ENCODE peak calls at places on chromosomes 6 and 20, in ten cellular contexts. I is activated CD8-positive, alpha-beta memory T cell treated with anti-CD3 and anti-CD28 coated beads, Interleukin-2, amount 10 ng/mL, durations not matched to agents 7 days and 5 days; H is CD4-positive, CD25-positive, alpha-beta regulatory T cell; C is left ventricle myocardium superior; X is CD8-positive, alpha-beta T cell; N is A549; G is body of pancreas; R is pancreas; Q is stimulated activated naive CD8-positive, alpha-beta T cell treated with anti-CD3 and anti-CD28 coated beads, Interleukin-15, amount 100 ng/mL, for 72 hours; U is activated CD8-positive, alpha-beta T cell treated with anti-CD3 and anti-CD28 coated beads for 36 hours. E is an unnamed sample.
A peak's percentile ranks its signal among the peaks of the same experiment; 100 is the strongest.

GRCh38 chr6:150241751-150242150 is 98.9 kb downstream of the PPP1R14C start:
- ATAC-seq in I (no peak), H (no peak), C (no peak), X (no peak), N (no peak), G (no peak), R (no peak), Q (peak; percentile 91), U (peak; percentile 88), E (no peak)

GRCh38 chr6:21804941-21805610 is 211.5 kb downstream of the SOX4 start:
- ATAC-seq in I (no peak), H (no peak), C (no peak), X (no peak), N (no peak), G (no peak), R (no peak), Q (no peak), U (no peak), E (peak; percentile 47)

GRCh38 chr6:138485586-138486248 is 13.6 kb downstream of the NHSL1 start:
- ATAC-seq in I (no peak), H (no peak), C (no peak), X (no peak), N (no peak), G (no peak), R (no peak), Q (no peak), U (no peak), E (no peak)

GRCh38 chr6:53359843-53360834 is 11.4 kb upstream of the ELOVL5 start:
- ATAC-seq in I (no peak), H (no peak), C (no peak), X (peak; percentile 9), N (peak; percentile 47), G (no peak), R (no peak), Q (no peak), U (peak; percentile 2), E (no peak)

GRCh38 chr6:107538856-107539387 is 49.0 kb downstream of the SOBP start:
- ATAC-seq in I (no peak), H (no peak), C (no peak), X (no peak), N (no peak), G (no peak), R (no peak), Q (no peak), U (no peak), E (no peak)

GRCh38 chr6:18386302-18386976 is 711 bp upstream of the RNF144B start:
- ATAC-seq in I (no peak), H (no peak), C (peak; percentile 39), X (no peak), N (no peak), G (no peak), R (no peak), Q (no peak), U (no peak), E (peak; percentile 45)

GRCh38 chr6:100881707-100882040 is 545 bp upstream of the ASCC3 start:
- ATAC-seq in I (no peak), H (no peak), C (peak; percentile 14), X (no peak), N (no peak), G (no peak), R (peak; percentile 6), Q (no peak), U (no peak), E (no peak)

GRCh38 chr6:96502915-96503314 is 18.7 kb upstream of the UFL1 start:
- ATAC-seq in I (no peak), H (no peak), C (no peak), X (no peak), N (no peak), G (no peak), R (no peak), Q (no peak), U (no peak), E (no peak)

GRCh38 chr6:52568320-52568719 is 8.5 kb downstream of the TRAM2 start:
- ATAC-seq in I (no peak), H (no peak), C (peak; percentile 5), X (no peak), N (no peak), G (no peak), R (no peak), Q (no peak), U (no peak), E (no peak)

GRCh38 chr6:105359419-105360366 is 43.2 kb downstream of the PREP start:
- ATAC-seq in I (no peak), H (no peak), C (peak; percentile 68), X (no peak), N (peak; percentile 91), G (no peak), R (no peak), Q (no peak), U (no peak), E (no peak)

GRCh38 chr20:23069073-23069472 is 17.1 kb downstream of the CD93 start:
- ATAC-seq in I (no peak), H (no peak), C (no peak), X (no peak), N (no peak), G (no peak), R (no peak), Q (no peak), U (no peak), E (no peak)

GRCh38 chr20:14414560-14414959 is 77.1 kb upstream of the FLRT3 start:
- ATAC-seq in I (no peak), H (no peak), C (no peak), X (no peak), N (no peak), G (no peak), R (peak; percentile 12), Q (no peak), U (no peak), E (no peak)

GRCh38 chr6:72748759-72749158 is 126.9 kb downstream of the KCNQ5 start:
- ATAC-seq in I (no peak), H (no peak), C (no peak), X (no peak), N (no peak), G (no peak), R (no peak), Q (no peak), U (peak; percentile 84), E (no peak)

GRCh38 chr20:33602826-33603590 is 59.1 kb upstream of the C20orf144 start:
- ATAC-seq in I (peak; percentile 53), H (no peak), C (no peak), X (no peak), N (no peak), G (no peak), R (peak; percentile 50), Q (peak; percentile 74), U (peak; percentile 58), E (no peak)

GRCh38 chr6:25918083-25918683 is 12.3 kb downstream of the SLC17A2 start:
- ATAC-seq in I (no peak), H (no peak), C (no peak), X (no peak), N (no peak), G (no peak), R (no peak), Q (no peak), U (peak; percentile 68), E (no peak)

E was measured in gastroesophageal sphincter.